ENCODE peak calls at places on chromosomes 5 and 9, in four cellular contexts. One of them, this sample, is unnamed.

GRCh38 chr5:54440456-54440893 is 15.0 kb upstream of the HSPB3 start:
- DNase-seq in HFF-Myc: no peak
- DNase-seq in A549: no peak
- DNase-seq in psoas muscle: no peak
- DNase-seq in this sample: no peak

GRCh38 chr5:60993875-60994571 is 49.0 kb downstream of the NDUFAF2 start:
- DNase-seq in HFF-Myc: no peak
- DNase-seq in A549: no peak
- DNase-seq in psoas muscle: no peak
- DNase-seq in this sample: no peak

GRCh38 chr5:55601209-55601618 is 66.5 kb upstream of the PLPP1 start:
- DNase-seq in HFF-Myc: peak; percentile 82
- DNase-seq in A549: peak; percentile 63
- DNase-seq in psoas muscle: peak; percentile 91
- DNase-seq in this sample: peak; percentile 84

GRCh38 chr9:83449981-83450380 is 88.2 kb downstream of the FRMD3 start:
- DNase-seq in HFF-Myc: no peak
- DNase-seq in A549: no peak
- DNase-seq in psoas muscle: no peak
- DNase-seq in this sample: no peak

GRCh38 chr9:120648581-120648980 is 65.7 kb downstream of the MEGF9 start:
- DNase-seq in HFF-Myc: no peak
- DNase-seq in A549: no peak
- DNase-seq in psoas muscle: no peak
- DNase-seq in this sample: no peak

GRCh38 chr9:6417186-6417585 is 4.2 kb downstream of the UHRF2 start:
- DNase-seq in HFF-Myc: no peak
- DNase-seq in A549: no peak
- DNase-seq in psoas muscle: no peak
- DNase-seq in this sample: no peak

GRCh38 chr9:130356877-130357584 is 87.7 kb upstream of the ASS1 start:
- DNase-seq in HFF-Myc: no peak
- DNase-seq in A549: no peak
- DNase-seq in psoas muscle: no peak
- DNase-seq in this sample: no peak

GRCh38 chr9:37949576-37949975 is 45.6 kb upstream of the SLC25A51 start:
- DNase-seq in HFF-Myc: no peak
- DNase-seq in A549: peak; percentile 33
- DNase-seq in psoas muscle: peak; percentile 11
- DNase-seq in this sample: no peak

GRCh38 chr5:73541981-73542380 is 23.5 kb downstream of the ANKRA2 start:
- DNase-seq in HFF-Myc: no peak
- DNase-seq in A549: no peak
- DNase-seq in psoas muscle: no peak
- DNase-seq in this sample: no peak

GRCh38 chr9:132434875-132435274 is 24.9 kb downstream of the CFAP77 start:
- DNase-seq in HFF-Myc: no peak
- DNase-seq in A549: no peak
- DNase-seq in psoas muscle: no peak
- DNase-seq in this sample: no peak

GRCh38 chr5:149114403-149115312 is 26.6 kb upstream of the ABLIM3 start:
- DNase-seq in HFF-Myc: peak; percentile 74
- DNase-seq in A549: peak; percentile 33
- DNase-seq in psoas muscle: peak; percentile 57
- DNase-seq in this sample: no peak

GRCh38 chr5:177446184-177447065 is at the start of gene PRR7:
- DNase-seq in HFF-Myc: no peak
- DNase-seq in A549: peak; percentile 85
- DNase-seq in psoas muscle: peak; percentile 82
- DNase-seq in this sample: no peak

GRCh38 chr5:177447611-177448243 is 1.1 kb downstream of the PRR7 start:
- DNase-seq in HFF-Myc: peak; percentile 45
- DNase-seq in A549: peak; percentile 88
- DNase-seq in psoas muscle: peak; percentile 64
- DNase-seq in this sample: no peak

GRCh38 chr5:177449140-177450061 is 2.8 kb downstream of the PRR7 start:
- DNase-seq in HFF-Myc: no peak
- DNase-seq in A549: no peak
- DNase-seq in psoas muscle: no peak
- DNase-seq in this sample: no peak

GRCh38 chr5:177447066-177447610 is 524 bp downstream of the PRR7 start:
- DNase-seq in HFF-Myc: no peak
- DNase-seq in A549: peak; percentile 64
- DNase-seq in psoas muscle: peak; percentile 58
- DNase-seq in this sample: no peak

GRCh38 chr5:177448244-177448950 is 1.8 kb downstream of the PRR7 start:
- DNase-seq in HFF-Myc: no peak
- DNase-seq in A549: no peak
- DNase-seq in psoas muscle: no peak
- DNase-seq in this sample: no peak
- H3K4me3 ChIP-seq in HFF-Myc: peak overlapping the region; percentile 57
- H3K4me3 ChIP-seq in A549: peak overlapping the region; percentile 86
- H3K4me3 ChIP-seq in psoas muscle: no peak overlapping the region
- H3K4me3 ChIP-seq in this sample: no peak overlapping the region

GRCh38 chr9:90838761-90839160 is 37.1 kb downstream of the SYK start:
- DNase-seq in HFF-Myc: no peak
- DNase-seq in A549: no peak
- DNase-seq in psoas muscle: no peak
- DNase-seq in this sample: no peak
- H3K4me3 ChIP-seq in HFF-Myc: no peak overlapping the region
- H3K4me3 ChIP-seq in A549: no peak overlapping the region
- H3K4me3 ChIP-seq in psoas muscle: no peak overlapping the region
- H3K4me3 ChIP-seq in this sample: no peak overlapping the region

DNA sequence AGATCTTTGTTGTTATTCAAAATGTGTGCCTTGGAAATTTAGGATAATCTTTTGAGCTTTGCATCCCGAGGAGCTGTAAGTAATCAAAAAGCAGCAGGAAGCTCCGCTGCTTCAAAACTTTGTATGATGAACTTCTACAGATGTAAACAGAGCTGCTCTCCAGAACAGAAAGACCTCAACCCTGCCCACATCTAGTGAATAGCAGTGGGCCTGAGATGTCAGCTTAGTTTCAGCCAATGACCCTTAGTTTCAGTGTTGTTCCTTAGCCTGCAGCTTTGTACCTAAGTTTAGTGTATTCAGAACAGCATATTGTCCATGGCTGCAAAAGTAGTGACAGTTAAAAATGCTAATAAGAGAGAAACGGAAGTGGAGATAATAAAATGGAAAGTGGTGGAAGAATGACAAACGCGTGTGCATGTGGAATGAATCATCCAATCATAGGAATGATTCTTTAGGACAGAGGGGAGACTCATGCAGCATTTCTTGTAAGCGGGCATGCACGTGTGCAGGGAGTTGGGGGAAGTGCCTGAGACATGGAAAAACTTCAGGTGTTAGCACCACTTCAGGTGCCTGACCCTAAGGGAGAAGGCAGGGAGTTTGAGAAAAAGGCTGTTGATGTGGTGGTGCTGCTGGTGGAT is 24.9 kb downstream of the SNX24 start:
- DNase-seq in HFF-Myc: peak; percentile 40
- DNase-seq in A549: no peak
- DNase-seq in psoas muscle: no peak
- DNase-seq in this sample: peak; percentile 33
- H3K4me3 ChIP-seq in HFF-Myc: no peak overlapping the region
- H3K4me3 ChIP-seq in A549: no peak overlapping the region
- H3K4me3 ChIP-seq in psoas muscle: no peak overlapping the region
- H3K4me3 ChIP-seq in this sample: no peak overlapping the region

DNA sequence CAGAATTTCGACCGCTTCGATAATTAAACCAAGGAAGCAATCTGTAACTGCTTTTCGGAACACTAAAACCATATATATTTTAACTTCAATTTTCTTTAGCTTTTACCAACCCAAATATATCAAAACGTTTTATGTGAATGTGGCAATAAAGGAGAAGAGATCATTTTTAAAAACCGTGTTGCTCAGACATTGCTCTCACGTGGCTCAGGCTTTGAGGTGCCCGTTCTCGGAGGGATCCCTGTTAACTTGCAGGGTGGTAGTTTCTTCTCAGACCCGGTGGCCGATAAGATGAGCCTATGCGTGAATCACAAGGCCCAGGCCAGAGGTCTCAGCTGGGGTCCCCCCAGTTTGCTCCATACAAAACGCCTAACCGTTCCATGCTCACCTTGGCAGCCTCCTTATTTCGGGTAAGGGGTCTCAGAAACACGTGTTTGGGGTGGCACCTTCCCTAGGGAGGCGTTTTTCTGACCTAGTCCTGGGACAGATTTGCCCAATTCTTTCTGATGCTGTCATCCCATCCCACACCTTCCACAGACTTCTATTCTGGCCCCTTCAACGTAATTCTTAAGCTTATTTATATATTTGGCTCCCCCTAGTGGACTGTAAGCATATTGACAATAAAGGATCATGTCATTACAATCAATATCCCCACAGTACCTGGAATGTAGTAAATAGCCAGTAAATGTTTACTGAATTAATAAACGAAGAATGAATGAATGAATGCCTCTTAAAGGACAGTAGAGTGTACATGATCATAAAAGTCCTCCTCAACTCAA is 48.2 kb downstream of the THBS4 start:
- DNase-seq in HFF-Myc: peak; percentile 42
- DNase-seq in A549: peak; percentile 82
- DNase-seq in psoas muscle: no peak
- DNase-seq in this sample: no peak
- H3K4me3 ChIP-seq in HFF-Myc: peak overlapping the region; percentile 15
- H3K4me3 ChIP-seq in A549: peak overlapping the region; percentile 38
- H3K4me3 ChIP-seq in psoas muscle: peak overlapping the region; percentile 58
- H3K4me3 ChIP-seq in this sample: peak overlapping the region; percentile 27

GRCh38 chr5:1521671-1522600 is 1.8 kb downstream of the LPCAT1 start:
- DNase-seq in HFF-Myc: peak; percentile 54
- DNase-seq in A549: no peak
- DNase-seq in psoas muscle: peak; percentile 39
- DNase-seq in this sample: no peak
- H3K4me3 ChIP-seq in HFF-Myc: peak overlapping the region; percentile 75
- H3K4me3 ChIP-seq in A549: peak overlapping the region; percentile 93
- H3K4me3 ChIP-seq in psoas muscle: peak overlapping the region; percentile 87
- H3K4me3 ChIP-seq in this sample: peak overlapping the region; percentile 70

GRCh38 chr5:140342287-140342686 is 4.1 kb downstream of the HBEGF start:
- DNase-seq in HFF-Myc: no peak
- DNase-seq in A549: no peak
- DNase-seq in psoas muscle: no peak
- DNase-seq in this sample: no peak

GRCh38 chr5:140340605-140341004 is 5.8 kb downstream of the HBEGF start:
- DNase-seq in HFF-Myc: no peak
- DNase-seq in A549: no peak
- DNase-seq in psoas muscle: no peak
- DNase-seq in this sample: no peak

GRCh38 chr5:140344683-140345423 is 1.6 kb downstream of the HBEGF start:
- DNase-seq in HFF-Myc: no peak
- DNase-seq in A549: peak; percentile 61
- DNase-seq in psoas muscle: peak; percentile 76
- DNase-seq in this sample: no peak

GRCh38 chr5:140341591-140341990 is 4.8 kb downstream of the HBEGF start:
- DNase-seq in HFF-Myc: no peak
- DNase-seq in A549: no peak
- DNase-seq in psoas muscle: peak; percentile 86
- DNase-seq in this sample: no peak

GRCh38 chr5:140342896-140343295 is 3.5 kb downstream of the HBEGF start:
- DNase-seq in HFF-Myc: no peak
- DNase-seq in A549: no peak
- DNase-seq in psoas muscle: no peak
- DNase-seq in this sample: no peak
- H3K4me3 ChIP-seq in HFF-Myc: no peak overlapping the region
- H3K4me3 ChIP-seq in A549: no peak overlapping the region
- H3K4me3 ChIP-seq in psoas muscle: peak overlapping the region; percentile 73
- H3K4me3 ChIP-seq in this sample: no peak overlapping the region

GRCh38 chr9:136403538-136403914 is 3.6 kb upstream of the SNAPC4 start:
- DNase-seq in HFF-Myc: no peak
- DNase-seq in A549: no peak
- DNase-seq in psoas muscle: no peak
- DNase-seq in this sample: no peak
- H3K4me3 ChIP-seq in HFF-Myc: no peak overlapping the region
- H3K4me3 ChIP-seq in A549: no peak overlapping the region
- H3K4me3 ChIP-seq in psoas muscle: no peak overlapping the region
- H3K4me3 ChIP-seq in this sample: no peak overlapping the region

This sample was measured in BJ.